ENCODE peak calls at places on chromosome 21, in eight cellular contexts. B, H, F, Q, K, J, A and S are unnamed samples.
A peak's percentile ranks its signal among the peaks of the same experiment; 100 is the strongest.

GRCh38 chr21:35850029-35850428 is 210.3 kb downstream of the SETD4 start:
- DNase-seq in Q (no peak), H (no peak), A (no peak), B (no peak), J (no peak), F (peak; percentile 82), K (no peak), S (peak; percentile 27)

GRCh38 chr21:25080161-25080560 is 527.1 kb downstream of the MRPL39 start:
- DNase-seq in H (no peak), A (no peak), Q (no peak), F (no peak), K (no peak), J (no peak), B (no peak), S (no peak)

GRCh38 chr21:33362044-33362555 is 37.3 kb downstream of the IFNAR1 start:
- DNase-seq in Q (no peak), B (peak; percentile 64), F (no peak), J (no peak), H (no peak), A (no peak), K (peak; percentile 18), S (peak; percentile 85)

GRCh38 chr21:16419188-16419874 is 689.5 kb downstream of the USP25 start:
- DNase-seq in K (peak; percentile 87), B (no peak), F (peak; percentile 57), H (peak; percentile 85), J (no peak), A (peak; percentile 25), Q (no peak), S (peak; percentile 55)

GRCh38 chr21:26572668-26573381 is at the start of gene CYYR1:
- DNase-seq in F (no peak), H (no peak), Q (no peak), K (no peak), J (no peak), B (no peak), A (no peak), S (no peak)

GRCh38 chr21:33403786-33404571 is 766 bp downstream of the IFNGR2 start:
- DNase-seq in Q (no peak), J (no peak), H (peak; percentile 54), F (peak; percentile 49), A (no peak), B (peak; percentile 68), K (peak; percentile 58), S (peak; percentile 91)

GRCh38 chr21:29235714-29236197 is 63.0 kb upstream of the BACH1 start:
- DNase-seq in F (no peak), J (no peak), K (no peak), B (no peak), A (no peak), H (no peak), Q (no peak), S (no peak)

GRCh38 chr21:40204956-40205355 is 337.7 kb downstream of the PCP4 start:
- DNase-seq in K (no peak), A (no peak), F (no peak), J (no peak), H (no peak), Q (no peak), B (no peak), S (no peak)

GRCh38 chr21:39633770-39634181 is 21.0 kb downstream of the B3GALT5 start:
- DNase-seq in J (peak; percentile 90), H (no peak), K (no peak), A (no peak), B (no peak), Q (peak; percentile 72), F (peak; percentile 92), S (no peak)

GRCh38 chr21:39648879-39649278 is 36.1 kb downstream of the B3GALT5 start:
- DNase-seq in H (no peak), J (no peak), K (no peak), Q (no peak), B (no peak), F (no peak), A (no peak), S (no peak)

GRCh38 chr21:39649526-39649925 is 36.8 kb downstream of the B3GALT5 start:
- DNase-seq in F (no peak), A (no peak), K (no peak), J (no peak), Q (no peak), H (no peak), B (no peak), S (peak; percentile 68)

GRCh38 chr21:36010801-36011200 is 49.5 kb downstream of the SETD4 start:
- DNase-seq in J (no peak), Q (no peak), F (no peak), K (no peak), H (no peak), B (no peak), A (no peak), S (no peak)

GRCh38 chr21:39055167-39055767 is 128.0 kb downstream of the PSMG1 start:
- DNase-seq in A (no peak), B (no peak), K (no peak), F (no peak), H (no peak), J (no peak), Q (no peak), S (no peak)

GRCh38 chr21:28339403-28339802 is 653.3 kb downstream of the LTN1 start:
- DNase-seq in A (no peak), F (no peak), K (no peak), Q (no peak), B (no peak), H (no peak), J (no peak), S (no peak)

GRCh38 chr21:36735724-36736310 is 36.9 kb downstream of the SIM2 start:
- DNase-seq in B (no peak), H (no peak), J (no peak), Q (no peak), F (no peak), A (no peak), K (no peak), S (peak; percentile 75)

GRCh38 chr21:42593007-42593814 is 60.2 kb upstream of the PDE9A start:
- DNase-seq in H (peak; percentile 53), J (peak; percentile 42), B (peak; percentile 70), F (peak; percentile 26), K (peak; percentile 65), Q (peak; percentile 80), A (peak; percentile 53), S (peak; percentile 37)

GRCh38 chr21:39079617-39080016 is 103.6 kb downstream of the PSMG1 start:
- DNase-seq in B (peak; percentile 96), A (peak; percentile 44), Q (no peak), K (peak; percentile 28), H (no peak), F (peak; percentile 33), J (no peak), S (peak; percentile 94)

GRCh38 chr21:15755125-15755524 is 25.3 kb downstream of the USP25 start:
- DNase-seq in Q (no peak), A (no peak), B (no peak), F (no peak), H (no peak), K (no peak), J (no peak), S (no peak)

GRCh38 chr21:44425895-44426662 is 29.2 kb upstream of the LRRC3 start:
- DNase-seq in K (no peak), J (no peak), B (no peak), H (no peak), F (no peak), A (peak; percentile 3), Q (no peak), S (peak; percentile 74)
- H3K4me3 ChIP-seq in K (no peak overlapping the region), J (peak overlapping the region; percentile 85), B (no peak overlapping the region), H (no peak overlapping the region), F (no peak overlapping the region), A (no peak overlapping the region), Q (peak overlapping the region; percentile 48), S (no peak overlapping the region)

GRCh38 chr21:44942566-44942965 is 2.7 kb downstream of the SLX9 start:
- DNase-seq in B (no peak), J (no peak), K (no peak), F (no peak), Q (no peak), A (no peak), H (no peak), S (no peak)

GRCh38 chr21:44940116-44940631 is 345 bp downstream of the SLX9 start:
- DNase-seq in A (no peak), K (no peak), B (peak; percentile 62), Q (no peak), H (no peak), F (no peak), J (no peak), S (no peak)

GRCh38 chr21:44941567-44941966 is 1.7 kb downstream of the SLX9 start:
- DNase-seq in F (no peak), B (no peak), H (no peak), J (no peak), Q (no peak), K (no peak), A (no peak), S (no peak)

GRCh38 chr21:44938976-44939531 is 775 bp upstream of the SLX9 start:
- DNase-seq in B (no peak), F (no peak), H (no peak), Q (no peak), J (no peak), A (no peak), K (no peak), S (no peak)

DNA sequence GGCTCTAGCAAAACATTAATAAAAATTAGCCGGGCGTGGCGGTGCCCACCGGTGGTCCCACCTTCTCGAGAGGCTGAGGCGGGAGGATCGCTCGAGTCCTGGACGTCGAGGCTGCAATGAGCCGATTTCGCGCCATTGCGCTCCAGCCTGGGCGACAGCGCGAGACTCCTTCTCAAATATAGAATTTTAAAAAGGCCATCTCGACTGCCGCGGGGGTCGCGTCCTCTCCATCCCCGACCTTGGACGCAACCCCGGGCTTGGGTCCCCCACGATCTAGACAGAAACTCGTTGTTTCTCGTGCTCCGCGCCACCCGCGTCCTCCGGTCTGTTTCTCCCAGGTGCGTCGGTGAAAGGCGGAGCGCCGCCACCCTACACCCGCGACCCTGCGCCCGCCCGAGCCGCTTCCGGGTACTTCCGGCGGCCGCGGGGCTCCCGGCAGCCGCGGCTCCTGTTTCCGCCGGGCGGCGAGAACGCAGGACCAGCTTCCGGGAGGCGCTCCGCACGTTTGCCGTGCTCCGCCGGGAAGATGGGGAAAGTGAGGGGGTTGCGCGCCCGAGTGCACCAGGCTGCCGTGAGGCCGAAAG is at the start of gene SLX9:
- DNase-seq in A (no peak), B (peak; percentile 88), F (peak; percentile 73), K (peak; percentile 80), Q (peak; percentile 72), H (peak; percentile 59), J (peak; percentile 48), S (no peak)
- TF ChIP-seq POLR2A in A (peak; percentile 39), B (peak; percentile 69), F (no peak), K (no peak), Q (peak; percentile 80), H (peak; percentile 62), J (peak; percentile 80), S (no peak)

DNA sequence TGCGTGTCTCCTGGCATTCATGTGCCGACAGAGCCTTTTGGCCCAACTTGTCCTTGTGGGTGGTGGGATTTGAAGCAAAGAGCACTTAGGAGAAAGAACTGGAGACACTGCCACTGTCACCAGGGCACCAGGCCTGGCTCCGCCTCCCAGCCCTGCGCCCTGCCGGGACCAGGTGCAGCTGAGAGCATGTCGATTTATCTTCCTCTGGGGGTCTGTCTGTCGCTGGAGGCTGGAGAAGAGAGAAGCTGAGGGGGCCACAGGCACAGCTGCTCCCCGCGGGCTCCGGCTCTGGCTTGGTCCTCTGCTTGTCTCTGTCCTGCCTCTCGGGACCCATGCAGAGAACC is 28.2 kb downstream of the PCNT start:
- DNase-seq in K (no peak), F (no peak), H (no peak), B (no peak), J (no peak), A (no peak), Q (no peak), S (no peak)
- H3K4me3 ChIP-seq in K (no peak overlapping the region), F (no peak overlapping the region), H (no peak overlapping the region), B (no peak overlapping the region), J (no peak overlapping the region), A (no peak overlapping the region), Q (no peak overlapping the region), S (no peak overlapping the region)

GRCh38 chr21:46285761-46286667 is at the start of gene YBEY:
- DNase-seq in Q (peak; percentile 81), J (peak; percentile 81), F (peak; percentile 91), B (peak; percentile 92), H (peak; percentile 85), K (peak; percentile 88), A (peak; percentile 66), S (peak; percentile 97)
- TF ChIP-seq POLR2A in Q (peak; percentile 73), J (no peak), F (peak; percentile 71), B (peak; percentile 63), H (peak; percentile 77), K (peak; percentile 41), A (no peak), S (no peak)